ENCODE peak calls at places on chromosomes 7 and 10, in five cellular contexts. One of them, this sample, is unnamed.

GRCh38 chr7:17040701-17041100 is 158.9 kb upstream of the AGR3 start:
- DNase-seq in OCI-LY7: no peak
- DNase-seq in fibroblast of lung: no peak
- DNase-seq in SK-N-SH: no peak
- DNase-seq in AG09309: no peak
- DNase-seq in this sample: no peak

GRCh38 chr7:50832744-50833143 is 50.0 kb upstream of the GRB10 start:
- DNase-seq in OCI-LY7: no peak
- DNase-seq in fibroblast of lung: peak
- DNase-seq in SK-N-SH: no peak
- DNase-seq in AG09309: peak
- DNase-seq in this sample: no peak

GRCh38 chr7:4239991-4240812 is 441.9 kb upstream of the FOXK1 start:
- DNase-seq in OCI-LY7: no peak
- DNase-seq in fibroblast of lung: no peak
- DNase-seq in SK-N-SH: peak
- DNase-seq in AG09309: no peak
- DNase-seq in this sample: no peak

GRCh38 chr10:58637372-58637771 is 124.7 kb downstream of the BICC1 start:
- DNase-seq in OCI-LY7: no peak
- DNase-seq in fibroblast of lung: peak
- DNase-seq in SK-N-SH: no peak
- DNase-seq in AG09309: peak
- DNase-seq in this sample: no peak

GRCh38 chr7:81210092-81211064 is 291.5 kb upstream of the SEMA3C start:
- DNase-seq in OCI-LY7: no peak
- DNase-seq in fibroblast of lung: peak
- DNase-seq in SK-N-SH: no peak
- DNase-seq in AG09309: no peak
- DNase-seq in this sample: no peak

GRCh38 chr10:90179696-90180407 is 478.5 kb downstream of the KIF20B start:
- DNase-seq in OCI-LY7: no peak
- DNase-seq in fibroblast of lung: peak
- DNase-seq in SK-N-SH: no peak
- DNase-seq in AG09309: peak
- DNase-seq in this sample: no peak

GRCh38 chr10:79081353-79082034 is 12.7 kb downstream of the ZMIZ1 start:
- DNase-seq in OCI-LY7: no peak
- DNase-seq in fibroblast of lung: peak
- DNase-seq in SK-N-SH: no peak
- DNase-seq in AG09309: peak
- DNase-seq in this sample: no peak

GRCh38 chr7:107879400-107880035 is 11.5 kb upstream of the DLD start:
- DNase-seq in OCI-LY7: peak
- DNase-seq in fibroblast of lung: peak
- DNase-seq in SK-N-SH: peak
- DNase-seq in AG09309: no peak
- DNase-seq in this sample: no peak

GRCh38 chr7:115748123-115748738 is 282.3 kb downstream of the TFEC start:
- DNase-seq in OCI-LY7: no peak
- DNase-seq in fibroblast of lung: peak
- DNase-seq in SK-N-SH: no peak
- DNase-seq in AG09309: no peak
- DNase-seq in this sample: no peak

GRCh38 chr10:125781374-125781773 is 5.8 kb upstream of the MMP21 start:
- DNase-seq in OCI-LY7: no peak
- DNase-seq in fibroblast of lung: no peak
- DNase-seq in SK-N-SH: no peak
- DNase-seq in AG09309: no peak
- DNase-seq in this sample: no peak

GRCh38 chr7:158002486-158003080 is 585.0 kb downstream of the PTPRN2 start:
- DNase-seq in OCI-LY7: no peak
- DNase-seq in fibroblast of lung: no peak
- DNase-seq in SK-N-SH: no peak
- DNase-seq in AG09309: no peak
- DNase-seq in this sample: no peak

GRCh38 chr10:63262674-63263073 is 129.5 kb downstream of the NRBF2 start:
- DNase-seq in OCI-LY7: peak
- DNase-seq in fibroblast of lung: no peak
- DNase-seq in SK-N-SH: no peak
- DNase-seq in AG09309: no peak
- DNase-seq in this sample: no peak

DNA sequence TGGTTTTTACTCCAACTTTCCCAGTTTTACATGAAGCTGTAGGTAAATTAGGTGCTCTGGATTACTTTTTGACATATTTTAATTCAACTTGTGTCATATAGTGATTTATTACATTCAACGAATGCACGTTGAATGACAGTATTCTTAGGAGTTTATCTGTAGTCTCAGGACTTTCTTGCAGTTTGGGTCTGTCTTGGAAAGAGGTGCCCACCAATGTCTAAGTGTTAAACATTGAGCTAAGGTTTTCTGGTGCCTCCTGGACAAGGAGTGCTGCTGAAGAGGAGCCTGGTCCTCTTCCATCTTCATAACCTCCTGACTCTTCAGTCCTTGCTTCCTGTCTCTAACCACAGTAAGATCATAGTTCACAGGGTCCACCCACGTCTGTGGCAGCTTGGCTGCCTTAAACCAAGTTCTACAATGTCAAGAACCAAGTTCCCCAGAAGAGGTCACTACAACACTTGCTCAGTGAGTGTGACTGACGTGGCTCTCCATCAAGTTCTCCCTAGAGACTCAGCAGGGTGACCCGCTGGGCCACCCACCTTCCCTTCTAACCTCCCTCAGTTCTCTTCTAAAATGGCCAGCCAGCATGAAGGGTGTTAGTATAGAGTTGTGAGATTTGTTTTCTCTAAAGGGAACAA is 6.1 kb downstream of the NPY start:
- DNase-seq in OCI-LY7: peak
- DNase-seq in fibroblast of lung: peak
- DNase-seq in SK-N-SH: peak
- DNase-seq in AG09309: peak
- DNase-seq in this sample: peak
- TF ChIP-seq CTCF in OCI-LY7: peak
- TF ChIP-seq CTCF in fibroblast of lung: no peak
- TF ChIP-seq CTCF in SK-N-SH: peak
- TF ChIP-seq CTCF in AG09309: peak
- TF ChIP-seq CTCF in this sample: peak

DNA sequence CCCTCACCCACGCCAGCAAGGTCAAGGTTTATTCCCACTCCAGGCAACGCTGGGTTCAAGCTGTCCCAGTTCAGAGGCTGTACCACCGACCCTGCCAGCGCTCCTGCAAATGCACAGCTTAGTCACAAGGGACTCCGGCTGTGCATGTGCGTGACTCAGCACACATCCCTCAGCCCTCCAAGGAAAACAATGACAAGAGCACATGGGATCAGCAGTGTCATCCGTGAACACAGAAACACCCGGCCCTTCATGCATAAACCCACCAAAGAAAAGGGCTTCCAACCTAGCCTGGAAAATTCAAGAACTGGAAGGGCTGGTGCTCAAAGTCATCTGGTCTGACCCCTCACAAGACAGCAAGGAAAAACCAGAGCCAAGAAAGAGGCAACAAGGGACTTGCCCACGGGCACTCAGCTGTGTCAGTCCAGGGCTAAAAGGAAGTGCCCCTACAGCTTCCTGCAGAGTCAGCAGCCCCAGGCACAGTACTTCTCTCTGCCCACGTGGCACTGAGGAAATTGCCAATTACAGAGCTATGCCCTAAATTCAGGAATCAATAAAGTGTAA is 106.1 kb downstream of the KCNMA1 start:
- DNase-seq in OCI-LY7: no peak
- DNase-seq in fibroblast of lung: peak
- DNase-seq in SK-N-SH: no peak
- DNase-seq in AG09309: no peak
- DNase-seq in this sample: no peak
- H3K4me3 ChIP-seq in OCI-LY7: no peak
- H3K4me3 ChIP-seq in fibroblast of lung: no peak
- H3K4me3 ChIP-seq in SK-N-SH: no peak
- H3K4me3 ChIP-seq in AG09309: no peak
- H3K4me3 ChIP-seq in this sample: no peak

GRCh38 chr10:93146336-93146735 is 72.6 kb downstream of the CYP26A1 start:
- DNase-seq in OCI-LY7: no peak
- DNase-seq in fibroblast of lung: no peak
- DNase-seq in SK-N-SH: no peak
- DNase-seq in AG09309: no peak
- DNase-seq in this sample: no peak

GRCh38 chr10:93138113-93138870 is 64.6 kb downstream of the CYP26A1 start:
- DNase-seq in OCI-LY7: no peak
- DNase-seq in fibroblast of lung: no peak
- DNase-seq in SK-N-SH: no peak
- DNase-seq in AG09309: no peak
- DNase-seq in this sample: no peak

GRCh38 chr10:93143286-93143685 is 69.6 kb downstream of the CYP26A1 start:
- DNase-seq in OCI-LY7: no peak
- DNase-seq in fibroblast of lung: no peak
- DNase-seq in SK-N-SH: no peak
- DNase-seq in AG09309: no peak
- DNase-seq in this sample: no peak

GRCh38 chr10:93139059-93139658 is 65.5 kb downstream of the CYP26A1 start:
- DNase-seq in OCI-LY7: no peak
- DNase-seq in fibroblast of lung: no peak
- DNase-seq in SK-N-SH: no peak
- DNase-seq in AG09309: no peak
- DNase-seq in this sample: no peak

GRCh38 chr10:93142534-93142933 is 68.8 kb downstream of the CYP26A1 start:
- DNase-seq in OCI-LY7: no peak
- DNase-seq in fibroblast of lung: no peak
- DNase-seq in SK-N-SH: no peak
- DNase-seq in AG09309: no peak
- DNase-seq in this sample: no peak
- TF ChIP-seq CTCF in OCI-LY7: peak
- TF ChIP-seq CTCF in fibroblast of lung: no peak
- TF ChIP-seq CTCF in SK-N-SH: no peak
- TF ChIP-seq CTCF in AG09309: no peak
- TF ChIP-seq CTCF in this sample: peak

GRCh38 chr7:2269468-2270460 is 27.7 kb downstream of the NUDT1 start:
- DNase-seq in OCI-LY7: no peak
- DNase-seq in fibroblast of lung: peak
- DNase-seq in SK-N-SH: peak
- DNase-seq in AG09309: no peak
- DNase-seq in this sample: no peak

GRCh38 chr7:2270495-2270894 is 28.5 kb downstream of the NUDT1 start:
- DNase-seq in OCI-LY7: no peak
- DNase-seq in fibroblast of lung: no peak
- DNase-seq in SK-N-SH: no peak
- DNase-seq in AG09309: no peak
- DNase-seq in this sample: no peak

GRCh38 chr7:2272031-2272430 is 30.0 kb downstream of the NUDT1 start:
- DNase-seq in OCI-LY7: no peak
- DNase-seq in fibroblast of lung: no peak
- DNase-seq in SK-N-SH: peak
- DNase-seq in AG09309: no peak
- DNase-seq in this sample: no peak

GRCh38 chr7:2273866-2274265 is 31.8 kb downstream of the NUDT1 start:
- DNase-seq in OCI-LY7: no peak
- DNase-seq in fibroblast of lung: no peak
- DNase-seq in SK-N-SH: no peak
- DNase-seq in AG09309: no peak
- DNase-seq in this sample: no peak

GRCh38 chr7:2271273-2272026 is 29.4 kb downstream of the NUDT1 start:
- DNase-seq in OCI-LY7: no peak
- DNase-seq in fibroblast of lung: no peak
- DNase-seq in SK-N-SH: peak
- DNase-seq in AG09309: no peak
- DNase-seq in this sample: no peak
- H3K4me3 ChIP-seq in OCI-LY7: no peak
- H3K4me3 ChIP-seq in fibroblast of lung: no peak
- H3K4me3 ChIP-seq in SK-N-SH: no peak
- H3K4me3 ChIP-seq in AG09309: no peak
- H3K4me3 ChIP-seq in this sample: no peak

DNA sequence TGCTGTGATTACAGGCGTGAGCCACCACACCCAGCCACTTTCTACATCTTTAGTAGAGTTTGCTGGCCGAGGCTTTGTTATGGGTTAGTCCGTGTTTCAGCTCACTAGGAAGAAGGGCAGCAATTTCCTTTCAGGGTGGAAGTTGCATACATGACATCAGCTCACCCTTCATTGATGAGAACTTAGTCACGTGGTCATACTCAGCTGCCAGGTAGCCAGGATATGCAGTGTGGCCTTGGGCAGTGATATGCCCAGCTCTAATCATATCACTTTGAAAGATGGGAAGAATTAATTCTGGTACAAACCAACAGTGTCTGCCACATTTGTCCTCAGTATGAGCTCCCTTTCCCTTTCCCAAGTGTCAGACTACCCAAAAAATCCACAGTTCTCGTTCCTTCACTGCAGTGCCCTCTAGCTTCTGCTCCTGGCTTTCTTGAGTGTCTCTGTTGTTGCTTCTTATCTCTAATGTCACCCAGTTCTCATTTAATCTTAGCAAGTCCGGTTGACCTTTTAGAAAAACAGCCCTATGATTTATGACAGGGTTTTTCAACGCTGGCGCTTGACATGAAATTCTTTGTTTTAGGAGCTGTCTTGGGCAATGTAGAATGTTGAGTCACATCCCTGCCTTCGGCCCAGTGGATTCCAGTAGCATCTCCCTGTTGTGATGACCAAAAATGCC is 108.7 kb upstream of the ITGB1 start:
- DNase-seq in OCI-LY7: no peak
- DNase-seq in fibroblast of lung: peak
- DNase-seq in SK-N-SH: no peak
- DNase-seq in AG09309: peak
- DNase-seq in this sample: no peak
- TF ChIP-seq CTCF in OCI-LY7: peak
- TF ChIP-seq CTCF in fibroblast of lung: no peak
- TF ChIP-seq CTCF in SK-N-SH: peak
- TF ChIP-seq CTCF in AG09309: peak
- TF ChIP-seq CTCF in this sample: no peak

This sample was measured in GM12864.